ENCODE peak calls at places on chromosome 16, in eight cellular contexts. F is activated T-helper 1 cell treated with anti-CD3 and anti-CD28 coated beads, Interleukin-2, amount 50 U/mL, for 16 hours; U is left colon; M is GM23338; W is AG04449; S is activated CD4-positive, alpha-beta T cell treated with anti-CD3 and anti-CD28 coated beads, Interleukin-2, amount 50 U/mL, for 1 hour; T is NCI-H446 treated with DMSO at 0.1 percent for 48 hours; Y is B cell. Z is an unnamed sample.

GRCh38 chr16:700684-701584 is 4.7 kb downstream of the FBXL16 start:
- DNase-seq in M (peak; percentile 71), T (no peak), S (peak; percentile 46), F (no peak), W (no peak), U (no peak), Y (no peak), Z (no peak)

GRCh38 chr16:1917665-1918111 is 527 bp downstream of the HS3ST6 start:
- DNase-seq in W (no peak), F (no peak), Y (no peak), T (no peak), M (peak; percentile 35), S (no peak), U (no peak), Z (no peak)

GRCh38 chr16:5030251-5030870 is 3.4 kb downstream of the NAGPA start:
- DNase-seq in M (no peak), T (no peak), F (no peak), S (no peak), Y (no peak), U (no peak), W (no peak), Z (no peak)

GRCh38 chr16:20332411-20332810 is 5.1 kb upstream of the GP2 start:
- DNase-seq in S (no peak), W (no peak), T (no peak), F (no peak), Y (no peak), M (no peak), U (no peak), Z (no peak)

GRCh38 chr16:23823475-23824407 is 12.0 kb upstream of the PRKCB start:
- DNase-seq in W (no peak), S (no peak), F (no peak), M (no peak), T (no peak), Y (no peak), U (no peak), Z (no peak)

GRCh38 chr16:24645739-24646645 is 83.5 kb upstream of the TNRC6A start:
- DNase-seq in W (peak; percentile 98), F (no peak), M (no peak), T (peak; percentile 65), S (no peak), U (no peak), Y (no peak), Z (no peak)

GRCh38 chr16:29809850-29810698 is 1.9 kb upstream of the PRRT2 start:
- DNase-seq in U (peak; percentile 35), M (peak; percentile 35), W (no peak), Y (no peak), T (no peak), F (no peak), S (no peak), Z (no peak)

GRCh38 chr16:8859913-8860881 is 8.6 kb downstream of the CARHSP1 start:
- DNase-seq in M (no peak), W (no peak), T (no peak), F (no peak), Y (no peak), U (no peak), S (no peak), Z (no peak)

GRCh38 chr16:68909099-68909733 is 65.9 kb downstream of the TANGO6 start:
- DNase-seq in U (no peak), T (no peak), S (no peak), W (no peak), M (no peak), Y (no peak), F (no peak), Z (no peak)

GRCh38 chr16:85704011-85704410 is 15.3 kb upstream of the GINS2 start:
- DNase-seq in T (no peak), S (no peak), M (no peak), W (no peak), F (no peak), U (no peak), Y (no peak), Z (no peak)

GRCh38 chr16:49605536-49606241 is 232.1 kb downstream of the C16orf78 start:
- DNase-seq in S (no peak), Y (no peak), M (no peak), T (no peak), U (no peak), F (no peak), W (no peak), Z (no peak)

GRCh38 chr16:68707341-68708152 is 29.5 kb upstream of the CDH1 start:
- DNase-seq in Y (no peak), T (no peak), M (peak; percentile 87), F (no peak), S (no peak), U (peak; percentile 92), W (no peak), Z (no peak)

GRCh38 chr16:88608076-88608475 is 30.3 kb upstream of the IL17C start:
- DNase-seq in U (no peak), W (no peak), T (no peak), M (no peak), S (no peak), F (no peak), Y (no peak), Z (no peak)

GRCh38 chr16:3689731-3690130 is 27.6 kb downstream of the TRAP1 start:
- DNase-seq in S (no peak), W (no peak), Y (no peak), M (no peak), F (no peak), T (no peak), U (no peak), Z (no peak)

GRCh38 chr16:25689137-25689836 is 2.5 kb upstream of the HS3ST4 start:
- DNase-seq in F (no peak), M (no peak), U (no peak), S (no peak), T (no peak), W (no peak), Y (no peak), Z (no peak)

GRCh38 chr16:20611350-20611902 is 35.3 kb upstream of the ACSM2B start:
- DNase-seq in W (no peak), Y (no peak), M (no peak), T (peak; percentile 12), F (no peak), S (no peak), U (no peak), Z (no peak)

GRCh38 chr16:13254998-13255614 is 353.7 kb downstream of the SHISA9 start:
- DNase-seq in Y (no peak), T (no peak), M (no peak), W (no peak), F (no peak), U (no peak), S (no peak), Z (no peak)

GRCh38 chr16:57846078-57846697 is 43.9 kb upstream of the KIFC3 start:
- DNase-seq in M (peak; percentile 91), S (no peak), Y (no peak), W (no peak), F (no peak), U (no peak), T (no peak), Z (no peak)

GRCh38 chr16:79845734-79846135 is 245.2 kb upstream of the MAF start:
- DNase-seq in U (no peak), Y (no peak), T (no peak), W (no peak), S (no peak), F (no peak), M (no peak), Z (no peak)

GRCh38 chr16:60432472-60432871 is 1603.8 kb downstream of the CDH8 start:
- DNase-seq in F (no peak), W (no peak), S (no peak), Y (no peak), M (no peak), U (no peak), T (no peak), Z (no peak)

GRCh38 chr16:1188781-1189189 is 35.9 kb downstream of the CACNA1H start:
- DNase-seq in T (no peak), M (peak; percentile 78), U (no peak), Y (no peak), S (peak; percentile 49), F (peak; percentile 19), W (no peak), Z (no peak)

GRCh38 chr16:24653725-24654124 is 75.7 kb upstream of the TNRC6A start:
- DNase-seq in F (no peak), T (no peak), U (no peak), Y (no peak), W (no peak), S (no peak), M (no peak), Z (no peak)

Z was measured in activated CD8-positive, alpha-beta memory T cell treated with anti-CD3 and anti-CD28 coated beads for 48 hours.